ENCODE peak calls at places on chromosomes 12 and 14, in five cellular contexts. Z is T-helper 9 cell, N is NCI-H2171, V is AG08395, L is cardiac muscle cell. E is an unnamed sample.

GRCh38 chr12:19165446-19165845 is 35.9 kb downstream of the PLEKHA5 start:
- DNase-seq in Z (no peak), N (no peak), V (no peak), L (no peak), E (no peak)

GRCh38 chr12:56046027-56046780 is 4.5 kb downstream of the RPS26 start:
- DNase-seq in V (no peak), N (no peak), Z (no peak), L (no peak), E (no peak)

GRCh38 chr14:101884537-101885253 is 79.7 kb upstream of the DYNC1H1 start:
- DNase-seq in N (no peak), V (no peak), L (no peak), Z (no peak), E (no peak)

GRCh38 chr14:76011959-76012802 is 26.6 kb downstream of the IFT43 start:
- DNase-seq in V (no peak), Z (no peak), L (peak), N (no peak), E (no peak)

GRCh38 chr14:37708481-37708880 is 113.1 kb downstream of the TTC6 start:
- DNase-seq in Z (no peak), L (no peak), V (peak), N (no peak), E (no peak)

GRCh38 chr12:88299567-88300101 is 157.5 kb downstream of the TMTC3 start:
- DNase-seq in L (no peak), V (peak), Z (no peak), N (no peak), E (peak)

GRCh38 chr14:93962701-93963601 is 13.4 kb downstream of the ASB2 start:
- DNase-seq in V (no peak), Z (peak), N (peak), L (no peak), E (no peak)

GRCh38 chr12:55698241-55698955 is 9.3 kb downstream of the ITGA7 start:
- DNase-seq in N (no peak), L (no peak), Z (no peak), V (no peak), E (no peak)

GRCh38 chr12:131076791-131077747 is 123.4 kb downstream of the ADGRD1 start:
- DNase-seq in N (no peak), L (no peak), V (no peak), Z (no peak), E (no peak)

GRCh38 chr14:99230271-99231141 is 41.5 kb downstream of the BCL11B start:
- DNase-seq in V (peak), Z (peak), L (no peak), N (no peak), E (no peak)

GRCh38 chr12:15982471-15982870 is 71.3 kb downstream of the DERA start:
- DNase-seq in Z (no peak), L (no peak), N (no peak), V (peak), E (peak)

GRCh38 chr12:70236990-70237389 is 6.2 kb upstream of the CNOT2 start:
- DNase-seq in Z (no peak), V (no peak), N (no peak), L (no peak), E (no peak)

GRCh38 chr14:29805415-29806123 is 122.1 kb downstream of the PRKD1 start:
- DNase-seq in V (peak), L (no peak), Z (no peak), N (peak), E (peak)

GRCh38 chr12:5267603-5268423 is 164.1 kb upstream of the NTF3 start:
- DNase-seq in N (no peak), V (no peak), L (no peak), Z (no peak), E (no peak)

GRCh38 chr14:64444984-64445845 is 20.1 kb upstream of the AKAP5 start:
- DNase-seq in V (peak), Z (no peak), L (no peak), N (no peak), E (peak)

GRCh38 chr12:55922126-55922525 is 5.6 kb downstream of the PYM1 start:
- DNase-seq in N (no peak), L (no peak), V (no peak), Z (no peak), E (no peak)

GRCh38 chr12:109462868-109463692 is 14.0 kb downstream of the KCTD10 start:
- DNase-seq in N (no peak), L (peak), Z (no peak), V (peak), E (peak)

GRCh38 chr12:68812553-68813241 is 4.7 kb downstream of the MDM2 start:
- DNase-seq in V (no peak), Z (no peak), L (no peak), N (no peak), E (no peak)

GRCh38 chr14:105337433-105337832 is 22.9 kb downstream of the PACS2 start:
- DNase-seq in V (no peak), Z (no peak), N (no peak), L (no peak), E (no peak)

GRCh38 chr12:121227294-121227693 is 17.4 kb downstream of the P2RX4 start:
- DNase-seq in Z (no peak), N (no peak), V (no peak), L (no peak), E (no peak)

GRCh38 chr14:49986344-49987014 is 93.6 kb downstream of the ARF6 start:
- DNase-seq in N (no peak), V (no peak), L (no peak), Z (no peak), E (no peak)

GRCh38 chr14:58547649-58548048 is 90.1 kb upstream of the DACT1 start:
- DNase-seq in Z (no peak), N (no peak), L (no peak), V (no peak), E (no peak)

GRCh38 chr14:80074905-80075304 is 136.4 kb downstream of the DIO2 start:
- DNase-seq in Z (no peak), V (no peak), L (no peak), N (no peak), E (no peak)

GRCh38 chr12:100146252-100146651 is 3.6 kb upstream of the BLTP3B start:
- DNase-seq in N (no peak), V (no peak), L (no peak), Z (no peak), E (no peak)

GRCh38 chr12:93183940-93184663 is 193.6 kb upstream of the NUDT4 start:
- DNase-seq in N (no peak), V (no peak), L (peak), Z (no peak), E (no peak)